ENCODE peak calls at places on chromosomes 5 and 9, in nine cellular contexts. D, H, K, P, I, A, Q, M and O are unnamed samples.

GRCh38 chr5:139684881-139685749 is 37.0 kb downstream of the CXXC5 start:
- DNase-seq in D (no peak), H (no peak), K (no peak), P (no peak), I (no peak), A (no peak), Q (no peak), M (no peak), O (no peak)

GRCh38 chr5:127290019-127290945 is at the start of gene MEGF10:
- DNase-seq in D (peak), H (no peak), K (peak), P (peak), I (peak), A (no peak), Q (peak), M (no peak), O (no peak)

GRCh38 chr9:136332482-136332983 is 5.2 kb downstream of the GPSM1 start:
- DNase-seq in D (no peak), H (no peak), K (no peak), P (no peak), I (no peak), A (no peak), Q (no peak), M (no peak), O (no peak)

GRCh38 chr5:88761269-88761880 is 121.6 kb downstream of the MEF2C start:
- DNase-seq in D (no peak), H (no peak), K (no peak), P (peak), I (no peak), A (no peak), Q (peak), M (no peak), O (peak)

GRCh38 chr9:131382850-131383729 is 10.8 kb upstream of the PRRC2B start:
- DNase-seq in D (no peak), H (no peak), K (no peak), P (peak), I (no peak), A (no peak), Q (peak), M (peak), O (no peak)

GRCh38 chr5:169861934-169862333 is 118.4 kb downstream of the INSYN2B start:
- DNase-seq in D (peak), H (no peak), K (peak), P (peak), I (no peak), A (no peak), Q (peak), M (no peak), O (no peak)

GRCh38 chr9:124286292-124286931 is 28.7 kb downstream of the NEK6 start:
- DNase-seq in D (no peak), H (no peak), K (peak), P (peak), I (peak), A (peak), Q (peak), M (no peak), O (peak)

GRCh38 chr5:72767289-72768010 is 49.0 kb upstream of the TNPO1 start:
- DNase-seq in D (no peak), H (no peak), K (no peak), P (peak), I (peak), A (no peak), Q (no peak), M (no peak), O (no peak)

GRCh38 chr5:109695005-109695926 is 5.5 kb downstream of the MAN2A1 start:
- DNase-seq in D (no peak), H (no peak), K (no peak), P (no peak), I (no peak), A (no peak), Q (no peak), M (no peak), O (no peak)

GRCh38 chr5:149387982-149388381 is 8.9 kb upstream of the IL17B start:
- DNase-seq in D (peak), H (no peak), K (no peak), P (no peak), I (no peak), A (no peak), Q (peak), M (no peak), O (no peak)

GRCh38 chr9:37929441-37929895 is 25.5 kb upstream of the SLC25A51 start:
- DNase-seq in D (peak), H (no peak), K (no peak), P (peak), I (peak), A (no peak), Q (peak), M (no peak), O (peak)

GRCh38 chr5:169581580-169582227 is 1.9 kb upstream of the SPDL1 start:
- DNase-seq in D (peak), H (peak), K (peak), P (peak), I (peak), A (peak), Q (peak), M (no peak), O (peak)

GRCh38 chr5:95638632-95639031 is 7.9 kb upstream of the RFESD start:
- DNase-seq in D (no peak), H (no peak), K (no peak), P (no peak), I (no peak), A (no peak), Q (no peak), M (no peak), O (no peak)

GRCh38 chr9:37951671-37952579 is 48.0 kb upstream of the SLC25A51 start:
- DNase-seq in D (no peak), H (no peak), K (no peak), P (no peak), I (no peak), A (no peak), Q (no peak), M (no peak), O (no peak)

GRCh38 chr9:36401179-36401740 is 1.2 kb upstream of the RNF38 start:
- DNase-seq in D (no peak), H (peak), K (peak), P (no peak), I (no peak), A (peak), Q (peak), M (no peak), O (peak)